ENCODE peak calls at places on chromosomes 6 and 20, in four cellular contexts. Y, M, J and G are unnamed samples.

GRCh38 chr6:164037165-164037564 is 622.6 kb downstream of the QKI start:
- DNase-seq in J (no peak), M (no peak), Y (no peak), G (no peak)

GRCh38 chr20:35196313-35196712 is 24.4 kb downstream of the PROCR start:
- DNase-seq in J (no peak), Y (no peak), M (no peak), G (no peak)

GRCh38 chr20:61565791-61566190 is 313.7 kb downstream of the CDH4 start:
- DNase-seq in Y (peak), M (peak), J (no peak), G (no peak)

GRCh38 chr20:54026300-54027064 is 43.9 kb downstream of the BCAS1 start:
- DNase-seq in M (no peak), Y (no peak), J (peak), G (no peak)

GRCh38 chr6:121691126-121691540 is 255.7 kb downstream of the GJA1 start:
- DNase-seq in Y (no peak), J (no peak), M (no peak), G (no peak)

GRCh38 chr6:17477356-17477755 is 84.0 kb downstream of the CAP2 start:
- DNase-seq in Y (no peak), J (no peak), M (no peak), G (no peak)

GRCh38 chr6:134466751-134467525 is 149.0 kb upstream of the SGK1 start:
- DNase-seq in J (peak), Y (no peak), M (no peak), G (peak)

GRCh38 chr6:138800377-138801150 is 4.7 kb downstream of the ECT2L start:
- DNase-seq in M (no peak), Y (no peak), J (peak), G (no peak)

GRCh38 chr6:11921017-11921438 is 91.1 kb upstream of the HIVEP1 start:
- DNase-seq in Y (no peak), M (no peak), J (peak), G (peak)

GRCh38 chr6:148829415-148830101 is 82.7 kb downstream of the UST start:
- DNase-seq in M (no peak), Y (no peak), J (no peak), G (no peak)

GRCh38 chr20:6416371-6416770 is 293.5 kb upstream of the FERMT1 start:
- DNase-seq in Y (no peak), M (no peak), J (no peak), G (no peak)

GRCh38 chr6:21587182-21587924 is 6.2 kb upstream of the SOX4 start:
- DNase-seq in Y (no peak), J (peak), M (no peak), G (peak)